ENCODE peak calls at places on chromosomes 11 and 22, in eight cellular contexts. One of them, this sample, is unnamed.

GRCh38 chr11:110182886-110183285 is 89.7 kb downstream of the ZC3H12C start:
- DNase-seq in activated CD4-positive, alpha-beta T cell treated with anti-CD3 and anti-CD28 coated beads, Interleukin-2, amount 50 U/mL, for 1 hour: no peak
- DNase-seq in fibroblast of pulmonary artery: peak; percentile 33
- DNase-seq in fibroblast of lung: peak; percentile 60
- DNase-seq in NCI-H2081: no peak
- DNase-seq in HTR-8/SVneo: peak; percentile 61
- DNase-seq in EL: peak; percentile 81
- DNase-seq in lower leg skin: no peak
- DNase-seq in this sample: peak; percentile 42

GRCh38 chr11:35420371-35420770 is 1.0 kb upstream of the SLC1A2 start:
- DNase-seq in fibroblast of lung: peak; percentile 2
- DNase-seq in lower leg skin: no peak
- DNase-seq in HTR-8/SVneo: no peak
- DNase-seq in NCI-H2081: no peak
- DNase-seq in EL: no peak
- DNase-seq in activated CD4-positive, alpha-beta T cell treated with anti-CD3 and anti-CD28 coated beads, Interleukin-2, amount 50 U/mL, for 1 hour: no peak
- DNase-seq in fibroblast of pulmonary artery: no peak
- DNase-seq in this sample: no peak

GRCh38 chr11:93613432-93613831 is 48.0 kb upstream of the CEP295 start:
- DNase-seq in lower leg skin: no peak
- DNase-seq in EL: no peak
- DNase-seq in HTR-8/SVneo: no peak
- DNase-seq in fibroblast of pulmonary artery: no peak
- DNase-seq in fibroblast of lung: no peak
- DNase-seq in NCI-H2081: no peak
- DNase-seq in activated CD4-positive, alpha-beta T cell treated with anti-CD3 and anti-CD28 coated beads, Interleukin-2, amount 50 U/mL, for 1 hour: no peak
- DNase-seq in this sample: no peak

GRCh38 chr22:27489265-27489675 is 312.3 kb downstream of the MN1 start:
- DNase-seq in fibroblast of lung: peak; percentile 39
- DNase-seq in activated CD4-positive, alpha-beta T cell treated with anti-CD3 and anti-CD28 coated beads, Interleukin-2, amount 50 U/mL, for 1 hour: no peak
- DNase-seq in NCI-H2081: no peak
- DNase-seq in fibroblast of pulmonary artery: peak; percentile 35
- DNase-seq in HTR-8/SVneo: no peak
- DNase-seq in EL: peak; percentile 49
- DNase-seq in lower leg skin: no peak
- DNase-seq in this sample: no peak

GRCh38 chr11:86696004-86696403 is 23.6 kb upstream of the ME3 start:
- DNase-seq in fibroblast of lung: peak; percentile 98
- DNase-seq in NCI-H2081: no peak
- DNase-seq in fibroblast of pulmonary artery: peak; percentile 95
- DNase-seq in HTR-8/SVneo: peak; percentile 75
- DNase-seq in lower leg skin: no peak
- DNase-seq in activated CD4-positive, alpha-beta T cell treated with anti-CD3 and anti-CD28 coated beads, Interleukin-2, amount 50 U/mL, for 1 hour: no peak
- DNase-seq in EL: peak; percentile 96
- DNase-seq in this sample: no peak

GRCh38 chr11:43922295-43922648 is 20.2 kb upstream of the C11orf96 start:
- DNase-seq in activated CD4-positive, alpha-beta T cell treated with anti-CD3 and anti-CD28 coated beads, Interleukin-2, amount 50 U/mL, for 1 hour: no peak
- DNase-seq in fibroblast of pulmonary artery: no peak
- DNase-seq in fibroblast of lung: no peak
- DNase-seq in lower leg skin: no peak
- DNase-seq in NCI-H2081: no peak
- DNase-seq in HTR-8/SVneo: no peak
- DNase-seq in EL: no peak
- DNase-seq in this sample: no peak

GRCh38 chr22:45319319-45319675 is 9.6 kb downstream of the FAM118A start:
- DNase-seq in activated CD4-positive, alpha-beta T cell treated with anti-CD3 and anti-CD28 coated beads, Interleukin-2, amount 50 U/mL, for 1 hour: peak; percentile 15
- DNase-seq in fibroblast of pulmonary artery: peak; percentile 72
- DNase-seq in EL: peak; percentile 16
- DNase-seq in HTR-8/SVneo: no peak
- DNase-seq in NCI-H2081: no peak
- DNase-seq in fibroblast of lung: peak; percentile 54
- DNase-seq in lower leg skin: no peak
- DNase-seq in this sample: no peak

GRCh38 chr22:48316876-48317250 is 1510.8 kb downstream of the BRD1 start:
- DNase-seq in lower leg skin: no peak
- DNase-seq in activated CD4-positive, alpha-beta T cell treated with anti-CD3 and anti-CD28 coated beads, Interleukin-2, amount 50 U/mL, for 1 hour: no peak
- DNase-seq in HTR-8/SVneo: no peak
- DNase-seq in NCI-H2081: no peak
- DNase-seq in fibroblast of lung: no peak
- DNase-seq in fibroblast of pulmonary artery: no peak
- DNase-seq in EL: no peak
- DNase-seq in this sample: no peak

GRCh38 chr11:87437844-87438223 is 400.1 kb downstream of the TMEM135 start:
- DNase-seq in HTR-8/SVneo: peak; percentile 37
- DNase-seq in EL: peak; percentile 95
- DNase-seq in fibroblast of lung: peak; percentile 92
- DNase-seq in activated CD4-positive, alpha-beta T cell treated with anti-CD3 and anti-CD28 coated beads, Interleukin-2, amount 50 U/mL, for 1 hour: no peak
- DNase-seq in NCI-H2081: no peak
- DNase-seq in lower leg skin: no peak
- DNase-seq in fibroblast of pulmonary artery: peak; percentile 27
- DNase-seq in this sample: no peak

GRCh38 chr11:35163707-35164496 is 24.9 kb downstream of the CD44 start:
- DNase-seq in lower leg skin: no peak
- DNase-seq in activated CD4-positive, alpha-beta T cell treated with anti-CD3 and anti-CD28 coated beads, Interleukin-2, amount 50 U/mL, for 1 hour: no peak
- DNase-seq in fibroblast of pulmonary artery: no peak
- DNase-seq in EL: no peak
- DNase-seq in HTR-8/SVneo: no peak
- DNase-seq in fibroblast of lung: no peak
- DNase-seq in NCI-H2081: no peak
- DNase-seq in this sample: no peak

GRCh38 chr22:34798605-34799004 is 267.4 kb upstream of the ISX start:
- DNase-seq in lower leg skin: no peak
- DNase-seq in fibroblast of pulmonary artery: no peak
- DNase-seq in fibroblast of lung: peak; percentile 8
- DNase-seq in HTR-8/SVneo: no peak
- DNase-seq in NCI-H2081: no peak
- DNase-seq in activated CD4-positive, alpha-beta T cell treated with anti-CD3 and anti-CD28 coated beads, Interleukin-2, amount 50 U/mL, for 1 hour: no peak
- DNase-seq in EL: no peak
- DNase-seq in this sample: no peak

GRCh38 chr22:43443072-43443471 is 31.3 kb downstream of the MPPED1 start:
- DNase-seq in NCI-H2081: no peak
- DNase-seq in HTR-8/SVneo: no peak
- DNase-seq in activated CD4-positive, alpha-beta T cell treated with anti-CD3 and anti-CD28 coated beads, Interleukin-2, amount 50 U/mL, for 1 hour: no peak
- DNase-seq in EL: no peak
- DNase-seq in lower leg skin: no peak
- DNase-seq in fibroblast of lung: no peak
- DNase-seq in fibroblast of pulmonary artery: no peak
- DNase-seq in this sample: no peak

GRCh38 chr22:46062971-46063631 is 86.1 kb upstream of the WNT7B start:
- DNase-seq in EL: no peak
- DNase-seq in fibroblast of pulmonary artery: no peak
- DNase-seq in NCI-H2081: no peak
- DNase-seq in lower leg skin: no peak
- DNase-seq in fibroblast of lung: peak; percentile 5
- DNase-seq in HTR-8/SVneo: no peak
- DNase-seq in activated CD4-positive, alpha-beta T cell treated with anti-CD3 and anti-CD28 coated beads, Interleukin-2, amount 50 U/mL, for 1 hour: no peak
- DNase-seq in this sample: no peak

GRCh38 chr11:18013790-18014507 is 1.1 kb upstream of the SERGEF start:
- DNase-seq in HTR-8/SVneo: no peak
- DNase-seq in NCI-H2081: no peak
- DNase-seq in lower leg skin: no peak
- DNase-seq in fibroblast of lung: no peak
- DNase-seq in activated CD4-positive, alpha-beta T cell treated with anti-CD3 and anti-CD28 coated beads, Interleukin-2, amount 50 U/mL, for 1 hour: no peak
- DNase-seq in fibroblast of pulmonary artery: no peak
- DNase-seq in EL: peak; percentile 9
- DNase-seq in this sample: no peak

GRCh38 chr11:131954146-131954545 is 583.7 kb downstream of the NTM start:
- DNase-seq in fibroblast of lung: no peak
- DNase-seq in NCI-H2081: no peak
- DNase-seq in lower leg skin: no peak
- DNase-seq in EL: no peak
- DNase-seq in HTR-8/SVneo: no peak
- DNase-seq in activated CD4-positive, alpha-beta T cell treated with anti-CD3 and anti-CD28 coated beads, Interleukin-2, amount 50 U/mL, for 1 hour: no peak
- DNase-seq in fibroblast of pulmonary artery: no peak
- DNase-seq in this sample: no peak

GRCh38 chr11:60377737-60378136 is 595 bp upstream of the MS4A7 start:
- DNase-seq in lower leg skin: peak; percentile 63
- DNase-seq in HTR-8/SVneo: no peak
- DNase-seq in EL: no peak
- DNase-seq in fibroblast of lung: no peak
- DNase-seq in activated CD4-positive, alpha-beta T cell treated with anti-CD3 and anti-CD28 coated beads, Interleukin-2, amount 50 U/mL, for 1 hour: no peak
- DNase-seq in NCI-H2081: no peak
- DNase-seq in fibroblast of pulmonary artery: no peak
- DNase-seq in this sample: peak; percentile 97

GRCh38 chr11:115550291-115551059 is 46.3 kb upstream of the CADM1 start:
- DNase-seq in lower leg skin: no peak
- DNase-seq in activated CD4-positive, alpha-beta T cell treated with anti-CD3 and anti-CD28 coated beads, Interleukin-2, amount 50 U/mL, for 1 hour: no peak
- DNase-seq in fibroblast of pulmonary artery: no peak
- DNase-seq in HTR-8/SVneo: no peak
- DNase-seq in EL: no peak
- DNase-seq in NCI-H2081: no peak
- DNase-seq in fibroblast of lung: peak; percentile 42
- DNase-seq in this sample: no peak

GRCh38 chr11:93054881-93055280 is 85.4 kb downstream of the MTNR1B start:
- DNase-seq in HTR-8/SVneo: peak; percentile 69
- DNase-seq in lower leg skin: no peak
- DNase-seq in NCI-H2081: no peak
- DNase-seq in EL: peak; percentile 96
- DNase-seq in activated CD4-positive, alpha-beta T cell treated with anti-CD3 and anti-CD28 coated beads, Interleukin-2, amount 50 U/mL, for 1 hour: no peak
- DNase-seq in fibroblast of lung: peak; percentile 96
- DNase-seq in fibroblast of pulmonary artery: peak; percentile 89
- DNase-seq in this sample: peak; percentile 81

GRCh38 chr11:33769542-33769941 is 4.8 kb downstream of the FBXO3 start:
- DNase-seq in fibroblast of pulmonary artery: no peak
- DNase-seq in lower leg skin: no peak
- DNase-seq in fibroblast of lung: peak; percentile 13
- DNase-seq in EL: peak; percentile 3
- DNase-seq in NCI-H2081: no peak
- DNase-seq in HTR-8/SVneo: no peak
- DNase-seq in activated CD4-positive, alpha-beta T cell treated with anti-CD3 and anti-CD28 coated beads, Interleukin-2, amount 50 U/mL, for 1 hour: no peak
- DNase-seq in this sample: no peak

GRCh38 chr11:92314499-92314898 is 89.9 kb downstream of the FAT3 start:
- DNase-seq in fibroblast of pulmonary artery: peak; percentile 32
- DNase-seq in NCI-H2081: no peak
- DNase-seq in fibroblast of lung: no peak
- DNase-seq in lower leg skin: no peak
- DNase-seq in EL: no peak
- DNase-seq in activated CD4-positive, alpha-beta T cell treated with anti-CD3 and anti-CD28 coated beads, Interleukin-2, amount 50 U/mL, for 1 hour: no peak
- DNase-seq in HTR-8/SVneo: no peak
- DNase-seq in this sample: no peak

GRCh38 chr22:24728790-24729637 is 45.5 kb downstream of the PIWIL3 start:
- DNase-seq in fibroblast of lung: peak; percentile 52
- DNase-seq in lower leg skin: peak; percentile 22
- DNase-seq in NCI-H2081: no peak
- DNase-seq in EL: no peak
- DNase-seq in HTR-8/SVneo: no peak
- DNase-seq in fibroblast of pulmonary artery: peak; percentile 93
- DNase-seq in activated CD4-positive, alpha-beta T cell treated with anti-CD3 and anti-CD28 coated beads, Interleukin-2, amount 50 U/mL, for 1 hour: no peak
- DNase-seq in this sample: peak; percentile 89

GRCh38 chr22:23376256-23376655 is 195.9 kb downstream of the BCR start:
- DNase-seq in HTR-8/SVneo: peak; percentile 9
- DNase-seq in NCI-H2081: no peak
- DNase-seq in fibroblast of lung: no peak
- DNase-seq in activated CD4-positive, alpha-beta T cell treated with anti-CD3 and anti-CD28 coated beads, Interleukin-2, amount 50 U/mL, for 1 hour: peak; percentile 13
- DNase-seq in lower leg skin: no peak
- DNase-seq in fibroblast of pulmonary artery: peak; percentile 13
- DNase-seq in EL: peak; percentile 31
- DNase-seq in this sample: peak; percentile 40

GRCh38 chr11:35815556-35816315 is 128.1 kb upstream of the LDLRAD3 start:
- DNase-seq in lower leg skin: peak; percentile 63
- DNase-seq in NCI-H2081: no peak
- DNase-seq in HTR-8/SVneo: no peak
- DNase-seq in EL: no peak
- DNase-seq in fibroblast of lung: peak; percentile 23
- DNase-seq in fibroblast of pulmonary artery: peak; percentile 85
- DNase-seq in activated CD4-positive, alpha-beta T cell treated with anti-CD3 and anti-CD28 coated beads, Interleukin-2, amount 50 U/mL, for 1 hour: no peak
- DNase-seq in this sample: no peak

GRCh38 chr11:72245232-72245816 is 1.3 kb upstream of the PHOX2A start:
- DNase-seq in fibroblast of lung: no peak
- DNase-seq in HTR-8/SVneo: no peak
- DNase-seq in NCI-H2081: no peak
- DNase-seq in lower leg skin: no peak
- DNase-seq in EL: no peak
- DNase-seq in activated CD4-positive, alpha-beta T cell treated with anti-CD3 and anti-CD28 coated beads, Interleukin-2, amount 50 U/mL, for 1 hour: no peak
- DNase-seq in fibroblast of pulmonary artery: no peak
- DNase-seq in this sample: no peak

GRCh38 chr11:37755526-37755925 is 1157.5 kb upstream of the RAG2 start:
- DNase-seq in fibroblast of pulmonary artery: peak; percentile 4
- DNase-seq in HTR-8/SVneo: no peak
- DNase-seq in activated CD4-positive, alpha-beta T cell treated with anti-CD3 and anti-CD28 coated beads, Interleukin-2, amount 50 U/mL, for 1 hour: no peak
- DNase-seq in fibroblast of lung: no peak
- DNase-seq in lower leg skin: no peak
- DNase-seq in EL: no peak
- DNase-seq in NCI-H2081: no peak
- DNase-seq in this sample: no peak

GRCh38 chr11:94449437-94449836 is 44.2 kb downstream of the MRE11 start:
- DNase-seq in EL: peak; percentile 67
- DNase-seq in fibroblast of lung: peak; percentile 66
- DNase-seq in NCI-H2081: peak; percentile 1
- DNase-seq in fibroblast of pulmonary artery: peak; percentile 81
- DNase-seq in HTR-8/SVneo: no peak
- DNase-seq in lower leg skin: no peak
- DNase-seq in activated CD4-positive, alpha-beta T cell treated with anti-CD3 and anti-CD28 coated beads, Interleukin-2, amount 50 U/mL, for 1 hour: no peak
- DNase-seq in this sample: peak; percentile 17

GRCh38 chr11:72483412-72484186 is 49.3 kb upstream of the CLPB start:
- DNase-seq in EL: peak; percentile 48
- DNase-seq in activated CD4-positive, alpha-beta T cell treated with anti-CD3 and anti-CD28 coated beads, Interleukin-2, amount 50 U/mL, for 1 hour: no peak
- DNase-seq in HTR-8/SVneo: peak; percentile 62
- DNase-seq in fibroblast of pulmonary artery: peak; percentile 88
- DNase-seq in lower leg skin: peak; percentile 48
- DNase-seq in fibroblast of lung: peak; percentile 27
- DNase-seq in NCI-H2081: no peak
- DNase-seq in this sample: peak; percentile 90

This sample was measured in MV-4-11.